ENCODE peak calls at places on chromosomes 4 and X, in nine cellular contexts. Z is right lobe of liver, D is HCT116, V is A549, N is esophagus muscularis mucosa, H is erythroblast, E is GM12891, G is uterus, Y is spleen. C is an unnamed sample.

GRCh38 chrX:69178592-69178991 is 13.3 kb upstream of the PJA1 start:
- DNase-seq in Z (no peak), H (no peak), N (peak; percentile 5), Y (no peak), D (no peak), G (no peak), E (no peak), V (no peak), C (no peak)

GRCh38 chrX:141733371-141733770 is 34.8 kb upstream of the SPANXD start:
- DNase-seq in Y (no peak), E (no peak), D (no peak), H (no peak), N (no peak), G (no peak), V (no peak), Z (no peak), C (no peak)

GRCh38 chr4:89337678-89338077 is 30.1 kb upstream of the GPRIN3 start:
- DNase-seq in Y (no peak), G (no peak), H (no peak), N (no peak), V (no peak), E (no peak), Z (no peak), D (no peak), C (no peak)

GRCh38 chr4:84379881-84380618 is 119.0 kb downstream of the NKX6-1 start:
- DNase-seq in Z (no peak), E (no peak), V (peak; percentile 4), Y (no peak), D (no peak), N (no peak), G (no peak), H (no peak), C (no peak)

GRCh38 chr4:101075536-101075935 is 271.8 kb downstream of the PPP3CA start:
- DNase-seq in V (no peak), E (no peak), Y (no peak), H (no peak), N (no peak), G (no peak), D (no peak), Z (no peak), C (no peak)

GRCh38 chrX:47796433-47796906 is 40.2 kb upstream of the ZNF81 start:
- DNase-seq in N (no peak), Z (no peak), D (no peak), V (no peak), Y (no peak), E (no peak), G (no peak), H (peak; percentile 47), C (no peak)

GRCh38 chr4:164935363-164935762 is 42.1 kb downstream of the TRIM61 start:
- DNase-seq in Y (no peak), V (no peak), G (no peak), D (peak; percentile 27), N (no peak), Z (no peak), H (no peak), E (no peak), C (no peak)

GRCh38 chr4:26069218-26069617 is 155.2 kb downstream of the SMIM20 start:
- DNase-seq in N (no peak), V (no peak), D (no peak), G (no peak), H (peak; percentile 21), Z (no peak), E (no peak), Y (no peak), C (no peak)

GRCh38 chr4:73855406-73855805 is 2.3 kb downstream of the PF4V1 start:
- DNase-seq in G (no peak), D (no peak), Z (no peak), Y (no peak), V (no peak), E (no peak), N (no peak), H (no peak), C (no peak)

GRCh38 chrX:133999013-133999705 is 13.8 kb upstream of the GPC3 start:
- DNase-seq in E (no peak), V (no peak), G (peak; percentile 59), H (no peak), D (no peak), Y (no peak), Z (no peak), N (no peak), C (no peak)

DNA sequence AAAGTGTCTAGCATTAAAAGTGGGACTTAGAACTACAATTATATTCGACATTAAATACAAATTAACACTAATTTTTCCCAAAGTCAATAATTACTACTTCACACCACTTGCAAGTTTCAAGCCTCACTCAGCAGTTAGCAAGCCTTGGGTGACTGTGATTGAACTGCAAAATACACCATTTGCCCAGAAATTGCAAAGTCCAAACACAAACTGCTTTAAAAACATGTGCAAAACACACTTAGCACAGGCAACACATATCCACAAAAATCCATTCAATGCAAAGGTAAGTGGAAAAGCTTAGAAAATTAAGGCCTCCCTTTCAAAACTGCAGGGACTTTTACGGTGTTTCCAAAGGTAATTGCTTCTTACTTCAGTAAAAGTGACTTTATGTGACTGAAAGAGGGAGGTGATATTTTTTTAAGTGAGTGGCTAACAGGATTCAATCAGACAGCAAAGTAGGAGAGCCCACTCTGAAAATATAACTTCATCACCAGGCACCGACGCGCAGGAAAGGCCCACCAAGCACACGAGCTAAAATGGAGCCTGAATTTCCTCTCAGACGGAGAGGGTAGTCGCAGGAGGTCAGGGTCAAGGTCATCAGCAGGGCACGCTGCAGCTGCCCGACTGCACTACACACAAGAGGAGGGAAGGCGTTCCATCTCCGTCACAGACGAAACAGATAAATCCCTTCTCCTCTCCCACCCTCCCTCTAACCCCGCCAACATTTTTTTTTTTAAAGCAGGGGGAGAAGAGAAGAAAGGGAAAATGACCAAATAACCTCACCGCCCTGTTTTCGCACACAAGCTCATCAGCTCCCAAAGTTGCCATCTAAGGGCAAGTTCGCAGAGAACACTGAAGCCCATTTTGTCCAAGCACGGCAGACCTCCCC is 3.1 kb downstream of the ZNF827 start:
- DNase-seq in D (no peak), H (peak; percentile 47), V (no peak), Y (no peak), E (no peak), Z (no peak), G (peak; percentile 36), N (no peak), C (no peak)
- TF ChIP-seq POLR2A in D (no peak), H (no peak), V (no peak), Y (no peak), E (peak; percentile 67), Z (no peak), G (no peak), N (no peak), C (no peak)

GRCh38 chr4:156476359-156476758 is 495.2 kb downstream of the PDGFC start:
- DNase-seq in E (no peak), Z (no peak), H (no peak), D (peak; percentile 51), N (no peak), V (peak; percentile 1), Y (no peak), G (no peak), C (no peak)
- TF ChIP-seq POLR2A in E (no peak), Z (no peak), H (no peak), D (no peak), N (no peak), V (no peak), Y (no peak), G (no peak), C (no peak)

DNA sequence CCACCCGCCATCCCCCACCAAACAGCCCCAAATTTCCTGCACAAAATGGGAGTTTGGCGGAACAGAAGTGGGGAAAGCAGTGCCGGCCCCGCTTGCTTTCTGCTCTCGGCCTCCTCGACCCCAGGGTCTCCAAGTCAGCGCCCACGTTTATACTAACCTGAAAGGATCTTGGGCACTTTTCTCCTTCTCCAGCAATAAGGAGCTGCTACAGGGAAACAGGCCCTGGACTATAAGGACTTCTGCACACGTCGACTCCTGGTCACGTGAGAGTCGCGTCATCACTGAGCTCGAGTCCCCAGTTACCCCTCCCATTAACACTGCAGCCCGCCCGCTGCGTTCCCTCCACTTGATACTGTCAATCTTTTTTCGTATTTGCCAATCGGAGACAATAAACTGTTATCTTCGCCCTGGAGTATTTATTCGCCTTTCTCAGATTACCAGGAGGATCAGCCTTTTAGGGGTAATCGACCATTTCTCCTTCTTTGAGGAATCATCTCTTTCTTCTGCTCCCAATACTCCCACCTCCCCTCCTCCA is at the start of gene TCEAL8:
- DNase-seq in G (peak; percentile 87), V (peak; percentile 58), E (no peak), Z (peak; percentile 81), D (peak; percentile 63), H (peak; percentile 80), N (peak; percentile 93), Y (peak; percentile 93), C (peak; percentile 80)
- TF ChIP-seq POLR2A in G (peak; percentile 64), V (peak; percentile 31), E (no peak), Z (peak; percentile 32), D (no peak), H (peak; percentile 49), N (peak; percentile 24), Y (peak; percentile 18), C (peak; percentile 72)

GRCh38 chrX:110003167-110004156 is 548 bp downstream of the TMEM164 start:
- DNase-seq in E (no peak), N (no peak), H (peak; percentile 41), Z (peak; percentile 22), V (peak; percentile 12), D (no peak), Y (peak; percentile 85), G (peak; percentile 21), C (peak; percentile 46)

GRCh38 chrX:110000854-110001701 is 1.8 kb upstream of the TMEM164 start:
- DNase-seq in G (no peak), V (no peak), Y (no peak), E (no peak), N (no peak), Z (no peak), D (no peak), H (peak; percentile 40), C (no peak)

GRCh38 chrX:110001702-110002299 is 1.1 kb upstream of the TMEM164 start:
- DNase-seq in N (no peak), Z (no peak), G (no peak), H (no peak), V (no peak), Y (no peak), D (no peak), E (no peak), C (no peak)

GRCh38 chrX:110004210-110004609 is 1.3 kb downstream of the TMEM164 start:
- DNase-seq in H (no peak), Z (peak; percentile 58), D (no peak), Y (peak; percentile 77), V (no peak), E (no peak), G (no peak), N (no peak), C (peak; percentile 63)

DNA sequence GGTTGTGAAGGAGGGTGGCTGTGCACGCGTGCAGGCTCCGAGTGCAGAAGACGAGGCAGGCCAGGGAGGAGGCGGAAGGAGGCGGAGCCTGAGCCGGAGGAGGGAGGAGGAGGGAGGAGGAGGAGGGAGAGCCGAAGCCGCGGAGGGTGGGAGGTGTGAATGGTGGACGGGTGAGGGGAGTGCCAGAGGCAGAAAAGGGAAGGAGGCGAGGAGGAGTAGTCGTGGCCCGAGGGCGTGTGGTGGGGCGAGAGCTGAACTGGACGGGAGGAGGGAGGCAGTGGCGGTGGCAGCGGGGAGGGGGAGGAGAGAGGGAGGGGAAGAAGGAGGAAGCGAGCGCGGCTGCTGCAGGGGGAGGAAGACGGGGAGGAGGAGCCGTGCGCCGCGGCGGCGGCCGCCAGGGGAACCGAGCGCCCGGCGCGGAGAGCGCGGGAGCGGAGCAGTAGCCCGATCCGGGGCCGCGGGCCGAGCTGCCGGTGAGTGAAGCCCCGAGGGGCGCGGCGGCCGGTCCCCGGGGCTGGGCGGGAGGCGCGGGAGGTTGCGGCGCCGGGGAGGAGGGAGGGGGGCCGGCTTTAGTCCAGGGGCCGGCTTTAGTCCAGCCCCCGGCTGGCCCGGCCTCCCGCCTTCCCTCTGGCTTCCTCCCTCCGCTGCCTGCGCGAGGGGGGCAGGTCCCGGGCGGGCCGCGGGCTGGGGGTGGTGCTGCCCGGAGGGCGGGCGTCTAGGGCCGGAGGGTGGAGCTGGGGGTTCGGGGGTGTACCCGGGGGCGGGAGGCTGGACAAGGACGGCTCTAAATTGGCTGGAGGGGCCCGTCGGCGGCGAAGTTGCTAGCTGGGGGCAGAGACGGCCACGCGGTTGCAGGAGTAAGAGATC is at the start of gene TMEM164:
- DNase-seq in N (peak; percentile 93), G (peak; percentile 80), Z (peak; percentile 88), D (peak; percentile 56), H (peak; percentile 92), Y (peak; percentile 96), E (peak; percentile 47), V (peak; percentile 69), C (peak; percentile 76)
- TF ChIP-seq POLR2A in N (no peak), G (peak; percentile 7), Z (no peak), D (no peak), H (peak; percentile 17), Y (peak; percentile 27), E (no peak), V (peak; percentile 83), C (peak; percentile 55)

C was measured in body of pancreas.